ENCODE peak calls at places on chromosome 13, in four cellular contexts. Y is brain microvascular endothelial cell, D is WTC11, R is cardiac muscle cell. P is an unnamed sample.
A peak's percentile ranks its signal among the peaks of the same experiment; 100 is the strongest.

GRCh38 chr13:20144141-20144850 is 16.6 kb downstream of the GJA3 start:
- DNase-seq in Y (no peak), D (no peak), R (no peak), P (no peak)

GRCh38 chr13:44197791-44198770 is 175.5 kb upstream of the SERP2 start:
- DNase-seq in Y (peak; percentile 60), D (no peak), R (peak; percentile 40), P (no peak)

GRCh38 chr13:72983085-72983768 is 75.6 kb upstream of the KLF5 start:
- DNase-seq in Y (peak; percentile 25), D (no peak), R (peak; percentile 72), P (no peak)

GRCh38 chr13:40342461-40342860 is 324.0 kb downstream of the FOXO1 start:
- DNase-seq in Y (no peak), D (no peak), R (no peak), P (no peak)

GRCh38 chr13:92842145-92842544 is 384.5 kb upstream of the GPC6 start:
- DNase-seq in Y (peak; percentile 89), D (no peak), R (peak; percentile 91), P (no peak)

GRCh38 chr13:112959206-112959605 is 9.8 kb upstream of the MCF2L start:
- DNase-seq in Y (no peak), D (no peak), R (peak; percentile 7), P (no peak)

GRCh38 chr13:68023838-68024581 is 793.9 kb upstream of the PCDH9 start:
- DNase-seq in Y (no peak), D (no peak), R (no peak), P (no peak)

GRCh38 chr13:60620611-60621395 is 223.8 kb downstream of the TDRD3 start:
- DNase-seq in Y (no peak), D (no peak), R (no peak), P (no peak)

GRCh38 chr13:95445116-95445515 is 107.4 kb upstream of the CLDN10 start:
- DNase-seq in Y (no peak), D (no peak), R (no peak), P (no peak)

GRCh38 chr13:76783798-76784197 is 102.4 kb downstream of the KCTD12 start:
- DNase-seq in Y (no peak), D (no peak), R (no peak), P (no peak)

GRCh38 chr13:27182844-27183497 is 11.4 kb upstream of the USP12 start:
- DNase-seq in Y (peak; percentile 92), D (no peak), R (peak; percentile 79), P (no peak)

GRCh38 chr13:94154362-94154761 is 325.1 kb downstream of the DCT start:
- DNase-seq in Y (peak; percentile 32), D (no peak), R (peak; percentile 74), P (no peak)

GRCh38 chr13:20696073-20696472 is 7.4 kb upstream of the IL17D start:
- DNase-seq in Y (no peak), D (no peak), R (no peak), P (no peak)

GRCh38 chr13:91078093-91078679 is 269.3 kb upstream of the MIR17HG start:
- DNase-seq in Y (no peak), D (no peak), R (peak; percentile 41), P (no peak)

GRCh38 chr13:45209229-45209628 is 8.4 kb upstream of the KCTD4 start:
- DNase-seq in Y (no peak), D (no peak), R (peak; percentile 57), P (no peak)

GRCh38 chr13:36582977-36583376 is 90.8 kb upstream of the SERTM1 start:
- DNase-seq in Y (no peak), D (no peak), R (no peak), P (no peak)

GRCh38 chr13:31775686-31776085 is 36.4 kb downstream of the RXFP2 start:
- DNase-seq in Y (peak; percentile 22), D (no peak), R (peak; percentile 78), P (no peak)

GRCh38 chr13:31775148-31775547 is 35.8 kb downstream of the RXFP2 start:
- DNase-seq in Y (no peak), D (no peak), R (peak; percentile 32), P (no peak)

GRCh38 chr13:31773538-31773937 is 34.2 kb downstream of the RXFP2 start:
- DNase-seq in Y (peak; percentile 88), D (no peak), R (peak; percentile 73), P (no peak)

GRCh38 chr13:31772231-31772630 is 32.9 kb downstream of the RXFP2 start:
- DNase-seq in Y (no peak), D (no peak), R (no peak), P (no peak)

DNA sequence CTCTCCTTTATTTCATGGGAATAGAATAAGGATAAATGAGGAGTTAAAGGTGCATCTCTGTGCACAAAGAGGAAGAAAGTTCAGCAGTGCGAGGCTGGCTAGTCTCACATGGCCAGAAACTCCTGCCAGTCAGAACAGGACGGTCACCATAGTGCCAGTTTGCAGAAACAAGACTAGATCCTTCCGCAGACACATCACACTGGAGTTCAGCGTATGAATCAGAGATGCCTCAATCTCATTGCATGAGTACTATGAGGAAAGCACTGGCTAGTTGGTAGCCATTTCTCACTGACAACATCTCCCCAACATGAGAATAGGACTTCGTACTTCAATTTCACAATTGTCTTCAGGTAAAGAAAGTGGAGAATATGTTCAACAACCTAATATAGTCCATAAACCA is 34.9 kb downstream of the RXFP2 start:
- DNase-seq in Y (peak; percentile 39), D (no peak), R (no peak), P (no peak)
- TF ChIP-seq CTCF in Y (no peak), D (no peak), R (no peak), P (no peak)

GRCh38 chr13:103515410-103515809 is 449.2 kb upstream of the SLC10A2 start:
- DNase-seq in Y (no peak), D (no peak), R (no peak), P (no peak)

GRCh38 chr13:103514188-103514587 is 448.0 kb upstream of the SLC10A2 start:
- DNase-seq in Y (no peak), D (no peak), R (no peak), P (no peak)

GRCh38 chr13:103510007-103510406 is 443.8 kb upstream of the SLC10A2 start:
- DNase-seq in Y (no peak), D (peak; percentile 11), R (no peak), P (no peak)
- TF ChIP-seq CTCF in Y (no peak), D (peak; percentile 31), R (no peak), P (no peak)

GRCh38 chr13:114143806-114144605 is 11.6 kb upstream of the RASA3 start:
- DNase-seq in Y (no peak), D (peak; percentile 59), R (no peak), P (peak; percentile 66)
- TF ChIP-seq CTCF in Y (peak; percentile 43), D (no peak), R (peak; percentile 13), P (peak; percentile 53)

GRCh38 chr13:35005051-35005450 is 63.0 kb downstream of the NBEA start:
- DNase-seq in Y (no peak), D (no peak), R (no peak), P (no peak)
- TF ChIP-seq CTCF in Y (no peak), D (no peak), R (no peak), P (no peak)

P was measured in nephron progenitor cell.